ENCODE peak calls at places on chromosomes 13 and 19, in eight cellular contexts. C, X, L, A, U, F, E and W are unnamed samples.

GRCh38 chr13:113967729-113968462 is 6.0 kb downstream of the C13orf46 start:
- DNase-seq in C (no peak), X (no peak), L (no peak), A (no peak), U (no peak), F (no peak), E (no peak), W (no peak)

GRCh38 chr19:47228937-47229673 is 1.9 kb downstream of the BBC3 start:
- DNase-seq in C (peak), X (peak), L (peak), A (peak), U (peak), F (peak), E (no peak), W (peak)

GRCh38 chr13:46751811-46752635 is 44.9 kb downstream of the ESD start:
- DNase-seq in C (no peak), X (peak), L (peak), A (peak), U (peak), F (peak), E (no peak), W (peak)

GRCh38 chr19:35828694-35829301 is 16.2 kb upstream of the PRODH2 start:
- DNase-seq in C (peak), X (peak), L (peak), A (peak), U (no peak), F (peak), E (no peak), W (peak)

GRCh38 chr19:31014668-31015067 is 334.6 kb downstream of the TSHZ3 start:
- DNase-seq in C (no peak), X (no peak), L (no peak), A (no peak), U (no peak), F (no peak), E (no peak), W (no peak)

GRCh38 chr13:50248537-50249521 is 233.6 kb downstream of the KCNRG start:
- DNase-seq in C (no peak), X (no peak), L (no peak), A (no peak), U (no peak), F (no peak), E (no peak), W (no peak)

GRCh38 chr13:98103942-98104880 is 38.7 kb upstream of the FARP1 start:
- DNase-seq in C (no peak), X (no peak), L (peak), A (no peak), U (no peak), F (peak), E (no peak), W (no peak)

GRCh38 chr13:77595166-77595810 is 59.8 kb downstream of the SCEL start:
- DNase-seq in C (no peak), X (no peak), L (peak), A (no peak), U (no peak), F (no peak), E (no peak), W (no peak)

GRCh38 chr13:26179344-26179743 is 42.8 kb downstream of the RNF6 start:
- DNase-seq in C (no peak), X (no peak), L (no peak), A (no peak), U (no peak), F (no peak), E (no peak), W (no peak)

GRCh38 chr19:44164327-44164672 is 600 bp upstream of the ZNF226 start:
- DNase-seq in C (no peak), X (peak), L (no peak), A (no peak), U (no peak), F (no peak), E (no peak), W (no peak)

GRCh38 chr13:69199664-69200063 is 908.0 kb upstream of the ATXN8OS start:
- DNase-seq in C (no peak), X (peak), L (no peak), A (no peak), U (no peak), F (no peak), E (no peak), W (no peak)

GRCh38 chr13:95535243-95535642 is 17.3 kb upstream of the CLDN10 start:
- DNase-seq in C (no peak), X (no peak), L (peak), A (no peak), U (peak), F (peak), E (no peak), W (peak)

GRCh38 chr13:27924529-27925141 is 4.8 kb downstream of the PDX1 start:
- DNase-seq in C (no peak), X (peak), L (no peak), A (no peak), U (no peak), F (no peak), E (no peak), W (no peak)

GRCh38 chr19:15631817-15632216 is 8.9 kb upstream of the CYP4F3 start:
- DNase-seq in C (no peak), X (peak), L (peak), A (peak), U (no peak), F (peak), E (no peak), W (no peak)

GRCh38 chr19:1066748-1067340 is at the start of gene ARHGAP45:
- DNase-seq in C (no peak), X (peak), L (no peak), A (peak), U (peak), F (no peak), E (peak), W (no peak)

GRCh38 chr19:19406878-19407639 is 1.6 kb downstream of the GATAD2A start:
- DNase-seq in C (no peak), X (peak), L (peak), A (peak), U (peak), F (peak), E (peak), W (peak)

GRCh38 chr13:112575680-112576079 is 12.3 kb downstream of the TUBGCP3 start:
- DNase-seq in C (no peak), X (no peak), L (peak), A (no peak), U (no peak), F (no peak), E (no peak), W (no peak)

GRCh38 chr19:12628040-12629022 is 17.6 kb downstream of the ZNF791 start:
- DNase-seq in C (no peak), X (no peak), L (peak), A (no peak), U (no peak), F (peak), E (no peak), W (peak)

GRCh38 chr13:98233127-98233526 is 56.1 kb upstream of the RNF113B start:
- DNase-seq in C (no peak), X (no peak), L (no peak), A (no peak), U (no peak), F (no peak), E (no peak), W (no peak)

GRCh38 chr19:6632002-6632621 is 37.8 kb downstream of the TNFSF14 start:
- DNase-seq in C (peak), X (peak), L (peak), A (peak), U (peak), F (peak), E (no peak), W (peak)

GRCh38 chr19:55071913-55072312 is 3.8 kb upstream of the EPS8L1 start:
- DNase-seq in C (no peak), X (no peak), L (no peak), A (no peak), U (no peak), F (no peak), E (no peak), W (no peak)

GRCh38 chr13:22839554-22840286 is 341.1 kb upstream of the SGCG start:
- DNase-seq in C (no peak), X (no peak), L (no peak), A (no peak), U (no peak), F (no peak), E (no peak), W (no peak)

GRCh38 chr19:16266586-16266942 is 58.1 kb upstream of the KLF2 start:
- DNase-seq in C (no peak), X (no peak), L (no peak), A (peak), U (no peak), F (no peak), E (no peak), W (no peak)

GRCh38 chr13:113083402-113084061 is 22.1 kb upstream of the F7 start:
- DNase-seq in C (no peak), X (no peak), L (peak), A (no peak), U (peak), F (peak), E (no peak), W (no peak)

GRCh38 chr19:42386974-42387707 is 3.0 kb downstream of the CNFN start:
- DNase-seq in C (peak), X (peak), L (peak), A (peak), U (peak), F (peak), E (peak), W (peak)

GRCh38 chr19:56405062-56405461 is 930 bp downstream of the ZNF583 start:
- DNase-seq in C (no peak), X (no peak), L (no peak), A (no peak), U (no peak), F (no peak), E (no peak), W (no peak)
- H3K4me3 ChIP-seq in C (no peak), X (peak), L (no peak), A (peak), U (no peak), F (no peak), E (no peak), W (peak)

DNA sequence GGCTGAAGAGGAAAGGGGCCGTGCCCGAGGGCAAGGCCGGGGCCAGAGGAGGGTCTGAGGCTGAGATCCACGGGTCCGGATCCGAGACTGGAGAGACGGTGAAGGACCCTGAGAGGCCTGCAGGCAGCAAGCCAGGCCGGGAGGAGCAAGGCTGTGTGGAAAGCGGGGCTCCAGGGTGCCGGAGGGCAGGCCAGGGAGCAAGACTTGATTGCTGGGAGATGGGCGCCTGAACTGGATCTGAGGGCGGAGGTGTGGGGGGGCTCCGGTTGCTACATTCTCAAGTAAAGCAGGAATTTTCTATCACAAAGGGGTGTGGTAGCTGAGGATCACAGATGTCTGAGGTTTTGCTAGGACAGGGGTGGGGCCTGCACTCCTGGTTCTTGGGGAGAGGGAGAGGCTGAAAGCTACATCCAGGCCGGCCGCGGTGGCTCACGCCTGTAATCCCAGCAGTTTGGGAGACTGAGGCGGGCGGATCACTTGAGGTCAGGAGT is 3.8 kb downstream of the MAMSTR start:
- DNase-seq in C (no peak), X (no peak), L (peak), A (no peak), U (no peak), F (peak), E (peak), W (no peak)
- H3K4me3 ChIP-seq in C (no peak), X (no peak), L (peak), A (no peak), U (no peak), F (peak), E (peak), W (no peak)

GRCh38 chr13:29993716-29994488 is 143.5 kb upstream of the UBL3 start:
- DNase-seq in C (no peak), X (no peak), L (peak), A (no peak), U (no peak), F (peak), E (no peak), W (peak)

GRCh38 chr13:29994911-29995601 is 144.6 kb upstream of the UBL3 start:
- DNase-seq in C (peak), X (no peak), L (peak), A (no peak), U (no peak), F (peak), E (no peak), W (no peak)

GRCh38 chr13:29993196-29993595 is 142.8 kb upstream of the UBL3 start:
- DNase-seq in C (no peak), X (no peak), L (no peak), A (no peak), U (no peak), F (no peak), E (no peak), W (no peak)

GRCh38 chr13:29999492-30000372 is 149.3 kb upstream of the UBL3 start:
- DNase-seq in C (no peak), X (no peak), L (no peak), A (no peak), U (no peak), F (no peak), E (no peak), W (no peak)

GRCh38 chr13:29996316-29996715 is 145.9 kb upstream of the UBL3 start:
- DNase-seq in C (no peak), X (no peak), L (no peak), A (no peak), U (no peak), F (no peak), E (no peak), W (no peak)
- H3K4me3 ChIP-seq in C (no peak), X (no peak), L (no peak), A (no peak), U (no peak), F (no peak), E (no peak), W (no peak)

GRCh38 chr13:42875448-42876269 is 94.3 kb downstream of the FAM216B start:
- DNase-seq in C (no peak), X (peak), L (peak), A (no peak), U (no peak), F (peak), E (no peak), W (peak)
- H3K4me3 ChIP-seq in C (no peak), X (no peak), L (no peak), A (no peak), U (no peak), F (no peak), E (no peak), W (no peak)

GRCh38 chr19:38210458-38210987 is 13.5 kb downstream of the DPF1 start:
- DNase-seq in C (no peak), X (peak), L (no peak), A (no peak), U (no peak), F (no peak), E (no peak), W (peak)
- H3K4me3 ChIP-seq in C (peak), X (peak), L (peak), A (no peak), U (no peak), F (no peak), E (peak), W (no peak)

GRCh38 chr13:45282994-45283393 is 58.0 kb downstream of the TPT1 start:
- DNase-seq in C (no peak), X (no peak), L (no peak), A (no peak), U (no peak), F (no peak), E (no peak), W (no peak)

GRCh38 chr13:45278096-45278645 is 62.8 kb downstream of the TPT1 start:
- DNase-seq in C (no peak), X (no peak), L (peak), A (no peak), U (no peak), F (peak), E (no peak), W (no peak)

GRCh38 chr13:45276887-45277286 is 64.1 kb downstream of the TPT1 start:
- DNase-seq in C (no peak), X (no peak), L (no peak), A (no peak), U (no peak), F (no peak), E (no peak), W (no peak)

GRCh38 chr13:45280751-45281634 is 60.0 kb downstream of the TPT1 start:
- DNase-seq in C (peak), X (peak), L (peak), A (peak), U (peak), F (peak), E (peak), W (peak)
- H3K4me3 ChIP-seq in C (no peak), X (no peak), L (no peak), A (no peak), U (no peak), F (no peak), E (no peak), W (no peak)

GRCh38 chr19:10352764-10353671 is 13.6 kb upstream of the ICAM3 start:
- DNase-seq in C (no peak), X (peak), L (peak), A (no peak), U (no peak), F (peak), E (no peak), W (no peak)
- H3K4me3 ChIP-seq in C (no peak), X (peak), L (no peak), A (no peak), U (no peak), F (no peak), E (no peak), W (no peak)

GRCh38 chr13:48749699-48750473 is 96.2 kb downstream of the CYSLTR2 start:
- DNase-seq in C (peak), X (peak), L (peak), A (peak), U (peak), F (peak), E (peak), W (peak)
- H3K4me3 ChIP-seq in C (no peak), X (no peak), L (no peak), A (no peak), U (no peak), F (no peak), E (no peak), W (no peak)

GRCh38 chr19:34732548-34733255 is 1.3 kb upstream of the ZNF181 start:
- DNase-seq in C (no peak), X (peak), L (no peak), A (no peak), U (no peak), F (no peak), E (no peak), W (no peak)
- H3K4me3 ChIP-seq in C (peak), X (peak), L (peak), A (no peak), U (peak), F (peak), E (peak), W (peak)